ENCODE peak calls at places on chromosome 4, in seven cellular contexts. R is cardiac muscle cell; E is gastrocnemius medialis; P is HCT116; L is CD8-positive, alpha-beta memory T cell; D is right lobe of liver; S is esophagus squamous epithelium. M is an unnamed sample. For H3K36me3 and H3K4me1, the result is how much of the 10 kb centered on the place peaks cover.

GRCh38 chr4:41396869-41397268 is 140.1 kb downstream of the UCHL1 start:
- DNase-seq in R (no peak), E (no peak), P (no peak), L (no peak), D (no peak), S (no peak), M (no peak)

GRCh38 chr4:5921074-5921473 is 28.2 kb upstream of the CRMP1 start:
- DNase-seq in R (no peak), E (no peak), P (no peak), L (no peak), D (no peak), S (no peak), M (no peak)

GRCh38 chr4:188934320-188934975 is 795.2 kb downstream of the TRIML1 start:
- DNase-seq in R (no peak), E (no peak), P (peak), L (no peak), D (no peak), S (no peak), M (no peak)

GRCh38 chr4:114384629-114385028 is 214.0 kb upstream of the UGT8 start:
- DNase-seq in R (peak), E (no peak), P (peak), L (no peak), D (no peak), S (no peak), M (no peak)

GRCh38 chr4:153513596-153513995 is 47.4 kb downstream of the TMEM131L start:
- DNase-seq in R (no peak), E (no peak), P (peak), L (no peak), D (no peak), S (no peak), M (no peak)

GRCh38 chr4:152689615-152690501 is 10.1 kb upstream of the TMEM154 start:
- DNase-seq in R (no peak), E (no peak), P (no peak), L (no peak), D (no peak), S (no peak), M (no peak)

GRCh38 chr4:128068927-128069326 is 7.8 kb downstream of the LARP1B start:
- DNase-seq in R (no peak), E (no peak), P (peak), L (no peak), D (no peak), S (no peak), M (no peak)

GRCh38 chr4:116702949-116703348 is 382.4 kb downstream of the TRAM1L1 start:
- DNase-seq in R (no peak), E (no peak), P (no peak), L (no peak), D (no peak), S (no peak), M (no peak)

GRCh38 chr4:636628-636950 is 11.2 kb downstream of the PDE6B start:
- DNase-seq in R (no peak), E (peak), P (no peak), L (no peak), D (peak), S (no peak), M (no peak)
- H3K36me3 ChIP-seq in R (under half), E (under half), P (under half), L (under half), D (under half), S (under half), M (under half)

GRCh38 chr4:183163135-183163534 is 64.1 kb downstream of the WWC2 start:
- DNase-seq in R (no peak), E (no peak), P (no peak), L (no peak), D (no peak), S (no peak), M (no peak)
- H3K4me1 ChIP-seq in R (under half), E (under half), P (under half), L (under half), D (under half), S (under half), M (under half)

GRCh38 chr4:15652191-15652590 is 3.0 kb downstream of the FBXL5 start:
- DNase-seq in R (no peak), E (no peak), P (no peak), L (no peak), D (no peak), S (no peak), M (no peak)

GRCh38 chr4:15651682-15652081 is 3.5 kb downstream of the FBXL5 start:
- DNase-seq in R (no peak), E (no peak), P (no peak), L (no peak), D (no peak), S (no peak), M (no peak)

GRCh38 chr4:15653430-15653829 is 1.7 kb downstream of the FBXL5 start:
- DNase-seq in R (no peak), E (no peak), P (no peak), L (no peak), D (no peak), S (no peak), M (no peak)

GRCh38 chr4:15648600-15648999 is 6.6 kb downstream of the FBXL5 start:
- DNase-seq in R (no peak), E (no peak), P (no peak), L (no peak), D (no peak), S (no peak), M (no peak)

DNA sequence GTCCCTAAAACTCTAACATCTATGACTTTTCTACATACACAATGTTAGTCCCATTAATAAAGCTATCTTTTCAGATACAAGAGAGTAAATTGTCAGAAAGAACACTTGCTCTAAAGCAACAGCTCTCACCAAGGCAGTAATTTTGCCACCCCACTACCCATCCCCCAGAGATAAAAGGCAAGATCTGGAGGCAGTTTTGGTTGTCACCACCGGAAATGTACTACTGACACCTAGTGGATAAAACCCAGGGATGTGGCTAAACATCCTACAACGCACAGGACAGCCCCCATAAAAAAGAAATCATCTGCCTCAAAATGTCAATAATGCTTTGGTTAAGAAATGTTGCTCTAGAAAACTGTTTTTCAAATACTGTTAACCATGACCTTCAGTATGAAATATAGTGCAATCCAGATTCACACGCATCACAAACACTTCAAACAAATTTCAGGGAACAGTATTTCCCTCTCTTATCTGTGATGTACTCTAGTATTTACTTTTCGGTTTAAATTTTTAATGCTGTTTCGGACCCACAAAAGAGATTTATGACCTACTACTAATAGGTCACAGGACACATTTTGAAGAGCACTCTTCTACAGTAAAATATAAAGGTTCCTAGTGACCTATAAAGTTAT is 5.1 kb downstream of the FBXL5 start:
- DNase-seq in R (peak), E (peak), P (peak), L (peak), D (no peak), S (no peak), M (peak)
- H3K4me3 ChIP-seq in R (no peak), E (no peak), P (no peak), L (no peak), D (no peak), S (no peak), M (no peak)

DNA sequence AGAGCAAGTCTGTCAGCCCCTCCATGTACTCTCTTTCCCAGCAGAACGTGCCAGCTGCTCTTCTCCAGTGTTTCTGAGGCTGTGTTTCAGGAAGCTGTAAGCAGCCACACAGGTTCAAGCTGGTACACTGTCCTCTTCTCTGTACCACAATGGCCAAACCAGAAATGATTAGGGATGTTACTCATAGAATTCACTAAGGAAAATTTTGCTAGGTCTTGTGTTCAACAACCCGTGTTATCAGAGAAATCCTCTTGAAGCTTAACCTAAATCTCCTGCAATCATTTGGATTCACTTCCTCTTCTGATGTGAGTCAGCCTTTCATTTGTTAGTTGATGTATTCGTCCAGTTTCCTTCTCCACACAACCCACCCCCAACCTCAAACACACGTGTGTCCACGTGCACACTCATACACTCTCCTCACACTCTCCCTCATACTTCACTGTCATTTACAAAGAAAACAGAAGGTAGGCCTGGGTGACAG is 63.3 kb downstream of the DCUN1D4 start:
- DNase-seq in R (no peak), E (no peak), P (no peak), L (no peak), D (no peak), S (no peak), M (no peak)
- H3K36me3 ChIP-seq in R (under half), E (under half), P (under half), L (under half), D (under half), S (half or more), M (under half)